ENCODE peak calls at places on chromosomes 16 and 17, in seven cellular contexts. L, M, N, Y, V, W and I are unnamed samples.

GRCh38 chr17:81040791-81041337 is 5.9 kb downstream of the BAIAP2 start:
- DNase-seq in L (peak; percentile 33), M (peak; percentile 60), N (no peak), Y (no peak), V (peak; percentile 81), W (peak; percentile 82), I (no peak)

GRCh38 chr16:48829361-48829760 is 219.4 kb upstream of the N4BP1 start:
- DNase-seq in L (no peak), M (no peak), N (no peak), Y (no peak), V (no peak), W (no peak), I (no peak)

GRCh38 chr17:39229274-39229913 is 3.6 kb upstream of the STAC2 start:
- DNase-seq in L (peak; percentile 79), M (peak; percentile 91), N (peak; percentile 80), Y (no peak), V (no peak), W (no peak), I (no peak)

GRCh38 chr17:62882284-62882683 is 74.2 kb upstream of the MARCHF10 start:
- DNase-seq in L (no peak), M (peak; percentile 91), N (no peak), Y (no peak), V (no peak), W (no peak), I (no peak)

GRCh38 chr16:24851700-24852099 is 5.9 kb downstream of the SLC5A11 start:
- DNase-seq in L (peak; percentile 45), M (no peak), N (no peak), Y (no peak), V (no peak), W (no peak), I (no peak)

GRCh38 chr16:4426021-4426684 is 485 bp downstream of the DNAJA3 start:
- DNase-seq in L (no peak), M (peak; percentile 52), N (no peak), Y (no peak), V (no peak), W (peak; percentile 54), I (no peak)

GRCh38 chr17:44977065-44977464 is 9.0 kb upstream of the C1QL1 start:
- DNase-seq in L (no peak), M (no peak), N (no peak), Y (no peak), V (no peak), W (no peak), I (no peak)

GRCh38 chr16:71537643-71538042 is 11.4 kb downstream of the CHST4 start:
- DNase-seq in L (peak; percentile 47), M (peak; percentile 68), N (peak; percentile 56), Y (no peak), V (peak; percentile 62), W (peak; percentile 82), I (no peak)

GRCh38 chr17:51435641-51436091 is 175.3 kb downstream of the UTP18 start:
- DNase-seq in L (peak; percentile 8), M (peak; percentile 83), N (peak; percentile 14), Y (peak; percentile 80), V (peak; percentile 85), W (peak; percentile 79), I (no peak)

GRCh38 chr17:17035920-17036319 is 6.3 kb upstream of the MPRIP start:
- DNase-seq in L (no peak), M (no peak), N (no peak), Y (no peak), V (no peak), W (no peak), I (no peak)

GRCh38 chr17:40937384-40937819 is at the start of gene KRT23:
- DNase-seq in L (no peak), M (no peak), N (no peak), Y (peak; percentile 32), V (peak; percentile 44), W (peak; percentile 31), I (no peak)

GRCh38 chr17:81957691-81958432 is 3.1 kb downstream of the NOTUM start:
- DNase-seq in L (no peak), M (no peak), N (no peak), Y (no peak), V (no peak), W (no peak), I (peak; percentile 92)

GRCh38 chr17:38735161-38735997 is 5.2 kb downstream of the CISD3 start:
- DNase-seq in L (no peak), M (peak; percentile 65), N (peak; percentile 39), Y (peak; percentile 60), V (peak; percentile 82), W (peak; percentile 86), I (no peak)

GRCh38 chr17:2030779-2031163 is 818 bp downstream of the DPH1 start:
- DNase-seq in L (peak; percentile 91), M (peak; percentile 85), N (peak; percentile 92), Y (no peak), V (peak; percentile 89), W (no peak), I (no peak)

GRCh38 chr16:48487287-48487686 is 102.1 kb upstream of the SIAH1 start:
- DNase-seq in L (peak; percentile 19), M (no peak), N (peak; percentile 40), Y (no peak), V (no peak), W (no peak), I (no peak)

GRCh38 chr17:336110-337021 is 16.2 kb downstream of the RPH3AL start:
- DNase-seq in L (no peak), M (no peak), N (no peak), Y (peak; percentile 78), V (peak; percentile 34), W (no peak), I (no peak)

GRCh38 chr17:77493901-77494663 is 353.3 kb downstream of the SEC14L1 start:
- DNase-seq in L (no peak), M (no peak), N (no peak), Y (no peak), V (no peak), W (no peak), I (peak; percentile 57)

GRCh38 chr17:71987634-71988033 is 133.2 kb upstream of the SOX9 start:
- DNase-seq in L (peak; percentile 22), M (no peak), N (no peak), Y (no peak), V (no peak), W (no peak), I (no peak)

GRCh38 chr16:8931864-8932263 is 31.8 kb downstream of the USP7 start:
- DNase-seq in L (peak; percentile 71), M (peak; percentile 67), N (peak; percentile 79), Y (peak; percentile 51), V (peak; percentile 56), W (peak; percentile 88), I (no peak)

GRCh38 chr17:10119203-10120112 is 78.9 kb downstream of the GAS7 start:
- DNase-seq in L (peak; percentile 18), M (peak; percentile 96), N (no peak), Y (peak; percentile 49), V (peak; percentile 91), W (peak; percentile 45), I (no peak)

GRCh38 chr17:64393000-64393402 is 2.3 kb upstream of the PECAM1 start:
- DNase-seq in L (no peak), M (no peak), N (no peak), Y (no peak), V (no peak), W (no peak), I (peak; percentile 27)

GRCh38 chr17:51279183-51279582 is 18.8 kb downstream of the UTP18 start:
- DNase-seq in L (no peak), M (no peak), N (no peak), Y (no peak), V (no peak), W (no peak), I (no peak)

GRCh38 chr17:77487677-77488530 is 347.1 kb downstream of the SEC14L1 start:
- DNase-seq in L (no peak), M (no peak), N (no peak), Y (no peak), V (no peak), W (no peak), I (peak; percentile 87)

GRCh38 chr16:1537763-1538289 is 4.4 kb downstream of the TMEM204 start:
- DNase-seq in L (no peak), M (peak; percentile 87), N (no peak), Y (no peak), V (no peak), W (no peak), I (no peak)

GRCh38 chr16:21190013-21190412 is 21.4 kb downstream of the ZP2 start:
- DNase-seq in L (no peak), M (no peak), N (no peak), Y (no peak), V (no peak), W (no peak), I (no peak)

GRCh38 chr17:75876190-75876937 is 2.0 kb downstream of the TRIM47 start:
- DNase-seq in L (no peak), M (no peak), N (no peak), Y (peak; percentile 79), V (peak; percentile 86), W (peak; percentile 80), I (peak; percentile 90)
- TF ChIP-seq CTCF in L (no peak), M (no peak), N (peak; percentile 14), Y (no peak), V (peak; percentile 57), W (peak; percentile 43), I (peak; percentile 41)

GRCh38 chr17:67800495-67800928 is 24.8 kb upstream of the BPTF start:
- DNase-seq in L (peak; percentile 78), M (peak; percentile 82), N (peak; percentile 86), Y (peak; percentile 82), V (peak; percentile 93), W (peak; percentile 90), I (no peak)

GRCh38 chr17:67801626-67802175 is 23.6 kb upstream of the BPTF start:
- DNase-seq in L (no peak), M (no peak), N (no peak), Y (no peak), V (peak; percentile 68), W (peak; percentile 73), I (no peak)
- TF ChIP-seq CTCF in L (no peak), M (peak; percentile 14), N (peak; percentile 3), Y (no peak), V (peak; percentile 59), W (peak; percentile 65), I (no peak)

GRCh38 chr16:2771496-2772402 is 5.3 kb downstream of the ELOB start:
- DNase-seq in L (no peak), M (peak; percentile 23), N (no peak), Y (no peak), V (peak; percentile 33), W (no peak), I (no peak)

GRCh38 chr16:2769100-2769529 is 8.0 kb downstream of the ELOB start:
- DNase-seq in L (peak; percentile 25), M (no peak), N (no peak), Y (no peak), V (no peak), W (no peak), I (peak; percentile 59)

GRCh38 chr16:2769675-2770056 is 7.4 kb downstream of the ELOB start:
- DNase-seq in L (peak; percentile 92), M (peak; percentile 21), N (no peak), Y (peak; percentile 75), V (no peak), W (no peak), I (peak; percentile 86)

GRCh38 chr16:2770781-2771111 is 6.3 kb downstream of the ELOB start:
- DNase-seq in L (no peak), M (peak; percentile 23), N (no peak), Y (no peak), V (no peak), W (no peak), I (no peak)

GRCh38 chr16:2770057-2770780 is 6.9 kb downstream of the ELOB start:
- DNase-seq in L (no peak), M (peak; percentile 50), N (no peak), Y (no peak), V (no peak), W (no peak), I (no peak)
- TF ChIP-seq CTCF in L (no peak), M (peak; percentile 15), N (no peak), Y (no peak), V (peak; percentile 24), W (peak; percentile 18), I (peak; percentile 40)

GRCh38 chr16:51636913-51637743 is 486.1 kb upstream of the SALL1 start:
- DNase-seq in L (peak; percentile 43), M (no peak), N (no peak), Y (no peak), V (peak; percentile 90), W (peak; percentile 91), I (no peak)
- TF ChIP-seq CTCF in L (no peak), M (no peak), N (no peak), Y (no peak), V (no peak), W (no peak), I (no peak)